ENCODE peak calls at places on chromosomes 7 and 10, in four cellular contexts. O is BJ; N is CD8-positive, alpha-beta memory T cell; J is suprapubic skin. V is an unnamed sample.

GRCh38 chr7:141167376-141167964 is 93.6 kb downstream of the TMEM178B start:
- DNase-seq in O (no peak), N (no peak), J (no peak), V (no peak)

GRCh38 chr10:11895598-11895997 is 72.4 kb downstream of the PROSER2 start:
- DNase-seq in O (no peak), N (no peak), J (no peak), V (no peak)

GRCh38 chr10:54853883-54854282 is 52.9 kb upstream of the PCDH15 start:
- DNase-seq in O (no peak), N (no peak), J (no peak), V (no peak)

GRCh38 chr10:118775478-118775877 is 20.7 kb upstream of the CACUL1 start:
- DNase-seq in O (no peak), N (no peak), J (no peak), V (no peak)

GRCh38 chr10:58791137-58791536 is 278.5 kb downstream of the BICC1 start:
- DNase-seq in O (no peak), N (no peak), J (no peak), V (no peak)

GRCh38 chr10:16828731-16829175 is 11.5 kb upstream of the RSU1 start:
- DNase-seq in O (peak; percentile 62), N (no peak), J (no peak), V (peak; percentile 36)

GRCh38 chr7:117385340-117386124 is 41.8 kb downstream of the ASZ1 start:
- DNase-seq in O (no peak), N (no peak), J (no peak), V (no peak)

GRCh38 chr10:125538947-125539649 is 143.9 kb downstream of the TEX36 start:
- DNase-seq in O (no peak), N (no peak), J (no peak), V (no peak)

GRCh38 chr7:128322040-128322643 is 21.6 kb downstream of the RBM28 start:
- DNase-seq in O (no peak), N (peak; percentile 38), J (no peak), V (no peak)

GRCh38 chr7:1040790-1041189 is 3.6 kb upstream of the GPR146 start:
- DNase-seq in O (peak; percentile 50), N (no peak), J (no peak), V (no peak)

GRCh38 chr7:21945374-21946227 is at the start of gene CDCA7L:
- DNase-seq in O (no peak), N (peak; percentile 69), J (peak; percentile 88), V (peak; percentile 48)

GRCh38 chr10:98321203-98321780 is 53.3 kb upstream of the LOXL4 start:
- DNase-seq in O (no peak), N (no peak), J (no peak), V (no peak)

GRCh38 chr7:40865441-40866233 is 730.8 kb downstream of the SUGCT start:
- DNase-seq in O (no peak), N (no peak), J (no peak), V (no peak)

GRCh38 chr7:40870108-40870507 is 735.3 kb downstream of the SUGCT start:
- DNase-seq in O (no peak), N (no peak), J (no peak), V (no peak)

GRCh38 chr7:40866601-40867000 is 731.8 kb downstream of the SUGCT start:
- DNase-seq in O (no peak), N (no peak), J (no peak), V (no peak)
- H3K4me3 ChIP-seq in O (no peak overlapping the region), N (no peak overlapping the region), J (no peak overlapping the region), V (no peak overlapping the region)

GRCh38 chr10:33876547-33877400 is 542.3 kb upstream of the NRP1 start:
- DNase-seq in O (no peak), N (no peak), J (no peak), V (peak; percentile 29)
- H3K27me3 ChIP-seq in O (peaks cover 3% of the 10 kb centered on the region), N (no peaks in the 10 kb centered on the region), J (no peaks in the 10 kb centered on the region), V (no peaks in the 10 kb centered on the region)

GRCh38 chr10:130774871-130775270 is 536.6 kb downstream of the TCERG1L start:
- DNase-seq in O (no peak), N (no peak), J (no peak), V (no peak)
- H3K4me3 ChIP-seq in O (no peak overlapping the region), N (no peak overlapping the region), J (no peak overlapping the region), V (no peak overlapping the region)

GRCh38 chr7:105278973-105279687 is 109.6 kb downstream of the SRPK2 start:
- DNase-seq in O (no peak), N (no peak), J (no peak), V (no peak)
- H3K27me3 ChIP-seq in O (no peaks in the 10 kb centered on the region), N (no peaks in the 10 kb centered on the region), J (no peaks in the 10 kb centered on the region), V (no peaks in the 10 kb centered on the region)